ENCODE peak calls at places on chromosomes 1 and 21, in five cellular contexts. S is heart left ventricle, L is mucosa of descending colon, V is OCI-LY7, H is adipocyte. Q is an unnamed sample. For H3K4me1 and H3K9me3, the result is how much of the 10 kb centered on the place peaks cover.

GRCh38 chr1:151539321-151540020 is 638 bp upstream of the TUFT1 start:
- DNase-seq in S (peak), L (peak), V (peak), H (peak), Q (peak)

GRCh38 chr1:47656719-47657685 is 219.2 kb downstream of the FOXD2 start:
- DNase-seq in S (no peak), L (no peak), V (no peak), H (no peak), Q (peak)

GRCh38 chr1:8137406-8138244 is 111.5 kb upstream of the ERRFI1 start:
- DNase-seq in S (no peak), L (no peak), V (no peak), H (peak), Q (peak)

GRCh38 chr1:998051-998821 is 1.7 kb downstream of the HES4 start:
- DNase-seq in S (peak), L (peak), V (no peak), H (no peak), Q (no peak)

GRCh38 chr1:93713247-93713764 is 31.7 kb upstream of the BCAR3 start:
- DNase-seq in S (no peak), L (no peak), V (no peak), H (no peak), Q (no peak)

GRCh38 chr1:223765036-223765718 is 52.8 kb downstream of the CAPN2 start:
- DNase-seq in S (no peak), L (no peak), V (no peak), H (peak), Q (no peak)

GRCh38 chr1:230822092-230822581 is 46.2 kb downstream of the C1orf198 start:
- DNase-seq in S (peak), L (no peak), V (no peak), H (peak), Q (no peak)

GRCh38 chr21:16162953-16163352 is 433.2 kb downstream of the USP25 start:
- DNase-seq in S (no peak), L (no peak), V (no peak), H (no peak), Q (no peak)

GRCh38 chr1:79090985-79091384 is 84.5 kb upstream of the ADGRL4 start:
- DNase-seq in S (no peak), L (no peak), V (no peak), H (peak), Q (no peak)

GRCh38 chr1:201740609-201741231 is 88.2 kb upstream of the IPO9 start:
- DNase-seq in S (no peak), L (no peak), V (peak), H (peak), Q (no peak)

GRCh38 chr1:182159443-182159842 is 97.9 kb upstream of the ZNF648 start:
- DNase-seq in S (no peak), L (no peak), V (no peak), H (no peak), Q (no peak)

GRCh38 chr1:26829214-26829911 is 2.9 kb downstream of the ZDHHC18 start:
- DNase-seq in S (no peak), L (no peak), V (no peak), H (no peak), Q (no peak)
- H3K4me3 ChIP-seq in S (no peak), L (no peak), V (peak), H (no peak), Q (no peak)

GRCh38 chr1:165857046-165857801 is 29.8 kb downstream of the UCK2 start:
- DNase-seq in S (no peak), L (no peak), V (no peak), H (no peak), Q (peak)
- H3K4me1 ChIP-seq in S (under half), L (half or more), V (under half), H (under half), Q (half or more)

GRCh38 chr1:248751635-248752034 is 3.9 kb downstream of the LYPD8 start:
- DNase-seq in S (no peak), L (no peak), V (no peak), H (no peak), Q (no peak)

GRCh38 chr1:248752119-248752931 is 3.2 kb downstream of the LYPD8 start:
- DNase-seq in S (no peak), L (no peak), V (no peak), H (no peak), Q (no peak)

GRCh38 chr1:248752981-248753525 is 2.5 kb downstream of the LYPD8 start:
- DNase-seq in S (no peak), L (no peak), V (no peak), H (no peak), Q (no peak)

GRCh38 chr1:248753715-248754280 is 1.8 kb downstream of the LYPD8 start:
- DNase-seq in S (no peak), L (no peak), V (no peak), H (no peak), Q (no peak)

GRCh38 chr1:248748211-248748610 is 7.3 kb downstream of the LYPD8 start:
- DNase-seq in S (no peak), L (no peak), V (no peak), H (no peak), Q (no peak)
- H3K9me3 ChIP-seq in S (under half), L (under half), V (under half), H (under half), Q (under half)

DNA sequence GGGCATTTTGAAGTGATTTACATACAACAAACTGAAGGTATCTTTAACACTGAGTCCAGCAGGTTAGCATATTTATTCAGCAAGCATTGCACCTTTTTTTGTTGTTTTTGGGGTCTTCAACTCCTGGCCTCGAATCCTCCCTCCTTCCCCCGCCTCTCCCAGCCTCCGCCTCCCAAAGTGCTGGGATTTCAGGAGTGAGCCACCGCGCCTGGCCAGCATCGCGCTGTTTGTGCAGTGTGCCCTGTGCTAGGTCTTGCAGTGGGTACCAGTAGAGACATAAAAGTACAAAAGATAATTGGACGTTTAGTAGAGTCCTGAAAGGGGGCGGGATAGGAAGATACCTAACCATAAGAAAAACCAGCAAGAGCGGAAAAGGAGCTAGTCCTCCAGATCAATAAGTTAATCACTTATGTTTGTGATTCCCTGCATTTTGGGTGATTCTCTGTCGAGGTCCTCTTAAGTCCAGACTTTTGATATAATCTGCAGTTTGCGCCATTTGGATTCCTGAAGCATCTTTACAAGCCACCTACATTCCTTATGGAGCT is 111.8 kb downstream of the OSBPL9 start:
- DNase-seq in S (no peak), L (no peak), V (peak), H (no peak), Q (no peak)
- H3K4me3 ChIP-seq in S (peak), L (no peak), V (peak), H (peak), Q (peak)

DNA sequence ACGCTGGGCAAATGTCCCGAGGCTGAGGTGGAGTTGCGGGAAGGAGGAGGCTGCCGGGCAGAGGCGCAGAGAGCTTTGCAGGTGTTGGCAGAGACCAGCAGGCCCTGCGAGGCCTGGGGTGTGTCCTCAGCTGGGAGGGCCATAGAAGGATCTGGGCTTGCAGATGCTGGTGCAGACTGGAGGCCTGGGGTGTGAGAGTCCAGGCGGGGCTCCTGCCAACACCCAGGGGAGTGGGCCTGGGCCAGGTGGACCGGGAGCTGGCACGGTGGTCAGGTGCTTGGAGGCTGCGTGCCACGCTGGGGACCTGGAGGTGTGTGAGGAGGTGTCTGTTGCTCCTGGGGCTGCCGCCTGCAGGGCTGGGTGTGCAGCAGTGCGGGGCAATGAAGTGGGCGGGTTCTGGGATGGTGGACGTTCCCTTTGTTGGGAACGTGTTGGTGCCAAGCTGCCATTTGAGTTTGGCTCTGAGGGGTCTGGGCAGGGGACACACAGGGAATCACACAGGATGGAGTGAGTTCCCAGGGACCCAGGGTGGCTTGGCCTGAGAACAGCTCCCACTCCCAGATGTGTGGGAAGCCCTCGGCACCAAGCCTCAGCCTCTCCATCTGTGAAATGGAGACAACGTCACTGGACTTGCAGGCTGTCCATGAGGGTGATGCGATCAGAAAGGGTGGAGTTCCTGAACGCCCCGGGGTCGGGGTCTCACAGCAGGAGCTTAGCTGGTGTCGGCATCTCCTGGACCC is 39.9 kb upstream of the POFUT2 start:
- DNase-seq in S (peak), L (peak), V (no peak), H (no peak), Q (no peak)
- H3K4me1 ChIP-seq in S (under half), L (under half), V (under half), H (under half), Q (under half)

GRCh38 chr1:2930971-2931721 is 90.1 kb upstream of the ACTRT2 start:
- DNase-seq in S (no peak), L (no peak), V (no peak), H (no peak), Q (no peak)
- H3K9me3 ChIP-seq in S (under half), L (under half), V (under half), H (under half), Q (under half)

GRCh38 chr1:26701995-26702679 is 6.3 kb downstream of the ARID1A start:
- DNase-seq in S (no peak), L (no peak), V (no peak), H (no peak), Q (no peak)

GRCh38 chr1:26703466-26703865 is 7.7 kb downstream of the ARID1A start:
- DNase-seq in S (no peak), L (no peak), V (no peak), H (peak), Q (no peak)

GRCh38 chr1:26702680-26703038 is 6.8 kb downstream of the ARID1A start:
- DNase-seq in S (no peak), L (no peak), V (no peak), H (no peak), Q (no peak)

GRCh38 chr1:26700711-26701110 is 4.9 kb downstream of the ARID1A start:
- DNase-seq in S (no peak), L (no peak), V (peak), H (peak), Q (peak)

DNA sequence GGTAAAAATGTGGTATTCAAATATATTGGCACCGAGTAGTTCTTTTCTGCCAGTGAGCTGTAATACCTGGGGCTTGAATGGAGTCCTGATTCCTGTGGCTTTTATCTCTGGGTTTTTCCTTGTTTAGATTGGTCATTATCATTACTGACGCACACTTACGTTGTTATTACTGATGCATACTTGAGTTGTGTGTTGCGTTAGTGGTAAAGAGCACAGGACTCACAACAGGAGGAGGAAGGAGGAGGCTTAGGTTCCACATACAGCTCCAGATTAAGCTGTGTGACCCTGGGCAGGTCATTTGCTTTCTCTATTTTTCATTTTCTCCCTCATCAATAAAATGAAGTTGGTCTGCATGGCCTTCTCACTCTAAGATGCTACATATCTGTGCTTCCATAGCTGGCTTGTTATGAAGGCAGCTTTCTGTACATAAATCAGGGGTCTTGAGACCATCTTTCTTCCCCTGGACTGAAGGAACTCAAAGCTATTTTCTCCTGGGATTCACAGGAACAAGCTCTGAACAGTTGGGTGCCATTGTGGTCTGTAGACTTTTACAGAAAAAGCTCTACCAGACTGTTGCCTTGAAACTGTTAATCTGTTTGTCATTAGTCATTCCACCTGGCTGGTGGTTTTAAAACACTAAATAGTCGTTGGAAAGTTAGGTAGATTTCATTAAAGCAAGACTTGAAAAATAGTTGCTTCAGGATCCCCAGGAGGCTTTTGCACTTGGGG is 5.6 kb downstream of the ARID1A start:
- DNase-seq in S (no peak), L (no peak), V (no peak), H (no peak), Q (no peak)
- H3K4me3 ChIP-seq in S (no peak), L (no peak), V (peak), H (no peak), Q (no peak)